ENCODE peak calls at places on chromosomes 2 and 18, in four cellular contexts. One of them, this sample, is unnamed.

GRCh38 chr18:48364146-48364545 is 45.0 kb downstream of the ZBTB7C start:
- DNase-seq in cardiac muscle cell: no peak
- DNase-seq in sigmoid colon: no peak
- DNase-seq in A549: no peak
- DNase-seq in this sample: no peak

GRCh38 chr2:233400341-233400740 is 46.0 kb downstream of the DGKD start:
- DNase-seq in cardiac muscle cell: no peak
- DNase-seq in sigmoid colon: no peak
- DNase-seq in A549: no peak
- DNase-seq in this sample: no peak

GRCh38 chr2:170715062-170715931 is at the start of gene SP5:
- DNase-seq in cardiac muscle cell: peak
- DNase-seq in sigmoid colon: peak
- DNase-seq in A549: peak
- DNase-seq in this sample: peak

GRCh38 chr2:65277791-65278449 is 50.3 kb downstream of the ACTR2 start:
- DNase-seq in cardiac muscle cell: no peak
- DNase-seq in sigmoid colon: no peak
- DNase-seq in A549: no peak
- DNase-seq in this sample: no peak

GRCh38 chr2:190467575-190468083 is 59.5 kb downstream of the MFSD6 start:
- DNase-seq in cardiac muscle cell: no peak
- DNase-seq in sigmoid colon: no peak
- DNase-seq in A549: no peak
- DNase-seq in this sample: no peak

GRCh38 chr2:62439425-62439824 is 66.6 kb downstream of the TMEM17 start:
- DNase-seq in cardiac muscle cell: no peak
- DNase-seq in sigmoid colon: no peak
- DNase-seq in A549: no peak
- DNase-seq in this sample: no peak

GRCh38 chr2:78455586-78455985 is 569.9 kb upstream of the REG3G start:
- DNase-seq in cardiac muscle cell: no peak
- DNase-seq in sigmoid colon: no peak
- DNase-seq in A549: no peak
- DNase-seq in this sample: no peak

GRCh38 chr18:292271-292670 is 24.4 kb upstream of the THOC1 start:
- DNase-seq in cardiac muscle cell: peak
- DNase-seq in sigmoid colon: no peak
- DNase-seq in A549: no peak
- DNase-seq in this sample: no peak

GRCh38 chr2:19540739-19541503 is 182.5 kb upstream of the OSR1 start:
- DNase-seq in cardiac muscle cell: peak
- DNase-seq in sigmoid colon: no peak
- DNase-seq in A549: peak
- DNase-seq in this sample: no peak

GRCh38 chr2:28389399-28390240 is 3.0 kb upstream of the FOSL2 start:
- DNase-seq in cardiac muscle cell: no peak
- DNase-seq in sigmoid colon: peak
- DNase-seq in A549: no peak
- DNase-seq in this sample: no peak

GRCh38 chr2:46837112-46837454 is 78.5 kb downstream of the MCFD2 start:
- DNase-seq in cardiac muscle cell: no peak
- DNase-seq in sigmoid colon: no peak
- DNase-seq in A549: no peak
- DNase-seq in this sample: no peak

GRCh38 chr18:62436636-62437519 is 85.9 kb upstream of the ZCCHC2 start:
- DNase-seq in cardiac muscle cell: peak
- DNase-seq in sigmoid colon: peak
- DNase-seq in A549: no peak
- DNase-seq in this sample: no peak

GRCh38 chr2:38540580-38541290 is 62.0 kb downstream of the HNRNPLL start:
- DNase-seq in cardiac muscle cell: peak
- DNase-seq in sigmoid colon: peak
- DNase-seq in A549: no peak
- DNase-seq in this sample: no peak

GRCh38 chr18:73733806-73734314 is 413.8 kb downstream of the FBXO15 start:
- DNase-seq in cardiac muscle cell: no peak
- DNase-seq in sigmoid colon: no peak
- DNase-seq in A549: no peak
- DNase-seq in this sample: no peak

GRCh38 chr2:44169155-44169898 is 652 bp downstream of the PPM1B start:
- DNase-seq in cardiac muscle cell: peak
- DNase-seq in sigmoid colon: peak
- DNase-seq in A549: peak
- DNase-seq in this sample: peak

GRCh38 chr2:164840930-164841718 is 499 bp downstream of the COBLL1 start:
- DNase-seq in cardiac muscle cell: peak
- DNase-seq in sigmoid colon: peak
- DNase-seq in A549: peak
- DNase-seq in this sample: peak

GRCh38 chr2:150485114-150485870 is 2.2 kb downstream of the RND3 start:
- DNase-seq in cardiac muscle cell: peak
- DNase-seq in sigmoid colon: peak
- DNase-seq in A549: peak
- DNase-seq in this sample: peak

GRCh38 chr2:213157242-213157641 is 5.8 kb upstream of the IKZF2 start:
- DNase-seq in cardiac muscle cell: no peak
- DNase-seq in sigmoid colon: no peak
- DNase-seq in A549: no peak
- DNase-seq in this sample: no peak

GRCh38 chr2:46717733-46718121 is 197.9 kb downstream of the MCFD2 start:
- DNase-seq in cardiac muscle cell: no peak
- DNase-seq in sigmoid colon: no peak
- DNase-seq in A549: no peak
- DNase-seq in this sample: no peak

GRCh38 chr18:77107218-77107815 is 25.3 kb downstream of the MBP start:
- DNase-seq in cardiac muscle cell: peak
- DNase-seq in sigmoid colon: no peak
- DNase-seq in A549: no peak
- DNase-seq in this sample: no peak

GRCh38 chr2:61335226-61335625 is 135.7 kb downstream of the USP34 start:
- DNase-seq in cardiac muscle cell: no peak
- DNase-seq in sigmoid colon: no peak
- DNase-seq in A549: no peak
- DNase-seq in this sample: no peak

GRCh38 chr2:241508510-241509407 is at the start of gene STK25:
- DNase-seq in cardiac muscle cell: peak
- DNase-seq in sigmoid colon: peak
- DNase-seq in A549: peak
- DNase-seq in this sample: peak

GRCh38 chr2:241506793-241507429 is 1.5 kb downstream of the STK25 start:
- DNase-seq in cardiac muscle cell: no peak
- DNase-seq in sigmoid colon: no peak
- DNase-seq in A549: no peak
- DNase-seq in this sample: no peak

GRCh38 chr2:241508240-241508509 is 209 bp downstream of the STK25 start:
- DNase-seq in cardiac muscle cell: no peak
- DNase-seq in sigmoid colon: no peak
- DNase-seq in A549: no peak
- DNase-seq in this sample: no peak

GRCh38 chr2:241509408-241509784 is 1.0 kb upstream of the STK25 start:
- DNase-seq in cardiac muscle cell: no peak
- DNase-seq in sigmoid colon: no peak
- DNase-seq in A549: no peak
- DNase-seq in this sample: no peak

DNA sequence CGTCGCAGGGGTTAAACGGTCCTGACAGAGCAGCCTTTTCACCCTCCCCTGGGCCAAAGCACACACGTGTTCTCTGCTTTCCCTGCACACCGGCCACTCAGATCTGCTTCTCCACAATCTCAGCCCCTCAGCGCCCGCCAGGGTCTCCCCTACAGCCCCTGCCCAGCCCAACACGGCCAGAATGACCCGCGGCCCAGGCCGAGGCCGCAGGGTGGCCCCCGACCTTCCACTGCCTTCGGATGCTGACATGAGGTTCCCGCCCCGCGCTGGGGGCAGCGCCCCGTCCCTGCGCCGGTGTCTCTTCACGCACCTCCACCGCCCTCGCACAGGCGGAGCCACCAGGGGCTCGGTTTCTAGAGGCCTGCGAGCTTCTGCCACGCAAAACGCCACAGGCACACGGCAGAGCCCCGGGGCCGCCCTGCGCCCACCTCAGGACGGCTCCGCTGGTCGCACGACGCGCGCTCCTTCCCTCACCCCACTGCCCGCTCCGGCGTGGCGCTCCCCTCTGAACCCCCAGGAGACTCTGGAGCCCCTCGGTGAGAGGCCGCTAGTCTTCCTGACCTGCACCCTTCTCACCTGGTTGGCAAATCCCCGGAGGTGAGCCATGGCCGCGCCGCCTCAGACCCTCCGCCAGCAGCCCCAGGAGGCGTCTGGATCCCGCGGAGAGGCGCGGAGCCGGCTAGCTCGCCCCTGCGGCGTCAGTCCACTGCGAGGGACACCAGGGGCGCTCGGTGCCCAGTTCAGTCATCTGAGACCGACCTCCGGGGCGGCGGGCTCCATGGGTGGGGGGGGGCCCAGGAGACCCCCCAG is 749 bp downstream of the STK25 start:
- DNase-seq in cardiac muscle cell: peak
- DNase-seq in sigmoid colon: no peak
- DNase-seq in A549: peak
- DNase-seq in this sample: peak
- TF ChIP-seq CTCF in cardiac muscle cell: peak
- TF ChIP-seq CTCF in sigmoid colon: no peak
- TF ChIP-seq CTCF in A549: no peak
- TF ChIP-seq CTCF in this sample: peak

GRCh38 chr2:142975239-142975638 is 97.8 kb downstream of the KYNU start:
- DNase-seq in cardiac muscle cell: no peak
- DNase-seq in sigmoid colon: no peak
- DNase-seq in A549: no peak
- DNase-seq in this sample: no peak

GRCh38 chr2:142983174-142983573 is 105.7 kb downstream of the KYNU start:
- DNase-seq in cardiac muscle cell: no peak
- DNase-seq in sigmoid colon: no peak
- DNase-seq in A549: no peak
- DNase-seq in this sample: no peak

GRCh38 chr2:142984657-142985056 is 107.2 kb downstream of the KYNU start:
- DNase-seq in cardiac muscle cell: no peak
- DNase-seq in sigmoid colon: no peak
- DNase-seq in A549: no peak
- DNase-seq in this sample: no peak

GRCh38 chr2:142980246-142981068 is 103.0 kb downstream of the KYNU start:
- DNase-seq in cardiac muscle cell: peak
- DNase-seq in sigmoid colon: no peak
- DNase-seq in A549: peak
- DNase-seq in this sample: no peak

GRCh38 chr2:142981069-142981378 is 103.6 kb downstream of the KYNU start:
- DNase-seq in cardiac muscle cell: no peak
- DNase-seq in sigmoid colon: no peak
- DNase-seq in A549: no peak
- DNase-seq in this sample: no peak
- TF ChIP-seq CTCF in cardiac muscle cell: no peak
- TF ChIP-seq CTCF in sigmoid colon: no peak
- TF ChIP-seq CTCF in A549: no peak
- TF ChIP-seq CTCF in this sample: peak

DNA sequence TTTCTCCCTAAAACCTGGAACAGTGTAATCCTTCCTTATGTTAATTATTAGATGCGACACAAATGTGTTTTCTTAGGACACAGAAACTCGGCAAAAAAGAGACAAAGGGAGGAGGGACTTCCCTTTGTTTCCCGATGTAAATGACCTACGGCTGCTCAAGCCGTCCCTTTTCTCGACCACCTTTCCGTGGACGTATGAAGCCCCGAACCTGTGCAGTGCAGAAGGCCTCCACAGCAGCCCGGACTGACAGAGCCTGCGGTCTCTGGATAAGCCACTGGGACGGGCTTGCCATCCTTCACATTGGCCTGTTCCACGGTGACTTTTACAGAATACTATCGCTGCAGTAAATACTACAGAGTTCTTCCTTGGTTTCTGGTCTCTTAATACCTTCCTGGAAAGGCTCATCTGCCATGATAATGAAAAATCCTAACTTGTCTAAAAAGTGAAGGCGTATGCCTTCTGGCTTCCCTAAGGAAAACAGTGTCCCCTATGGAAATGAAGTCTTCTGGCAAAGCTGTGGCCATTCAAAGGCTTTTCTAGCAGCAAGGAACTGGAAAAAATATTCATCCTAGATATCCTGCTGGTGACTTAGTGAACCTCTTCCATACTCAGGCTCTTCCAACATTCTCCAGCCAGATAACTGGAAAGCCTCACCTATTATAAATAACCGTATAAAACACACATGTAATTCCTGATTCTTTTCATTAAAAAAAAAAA is 84.9 kb downstream of the RBMS1 start:
- DNase-seq in cardiac muscle cell: no peak
- DNase-seq in sigmoid colon: no peak
- DNase-seq in A549: peak
- DNase-seq in this sample: peak
- TF ChIP-seq CTCF in cardiac muscle cell: peak
- TF ChIP-seq CTCF in sigmoid colon: no peak
- TF ChIP-seq CTCF in A549: no peak
- TF ChIP-seq CTCF in this sample: peak

GRCh38 chr18:23824235-23824634 is 135.0 kb downstream of the LAMA3 start:
- DNase-seq in cardiac muscle cell: peak
- DNase-seq in sigmoid colon: no peak
- DNase-seq in A549: no peak
- DNase-seq in this sample: no peak
- TF ChIP-seq CTCF in cardiac muscle cell: no peak
- TF ChIP-seq CTCF in sigmoid colon: no peak
- TF ChIP-seq CTCF in A549: no peak
- TF ChIP-seq CTCF in this sample: no peak

This sample was measured in glutamatergic neuron.